ENCODE peak calls at places on chromosomes 12 and 14, in five cellular contexts. One of them, this sample, is unnamed.

GRCh38 chr12:54147186-54147585 is 41.6 kb downstream of the SMUG1 start:
- DNase-seq in EL: no peak
- DNase-seq in HT-29: peak; percentile 90
- DNase-seq in GOT3: no peak
- DNase-seq in OCI-M1: no peak
- DNase-seq in this sample: no peak

GRCh38 chr12:12379831-12380730 is 23.2 kb downstream of the BORCS5 start:
- DNase-seq in EL: no peak
- DNase-seq in HT-29: no peak
- DNase-seq in GOT3: no peak
- DNase-seq in OCI-M1: no peak
- DNase-seq in this sample: no peak

GRCh38 chr12:8816448-8816847 is 6.0 kb upstream of the A2ML1 start:
- DNase-seq in EL: no peak
- DNase-seq in HT-29: no peak
- DNase-seq in GOT3: no peak
- DNase-seq in OCI-M1: no peak
- DNase-seq in this sample: no peak

GRCh38 chr12:3489057-3489456 is 1.9 kb upstream of the PRMT8 start:
- DNase-seq in EL: peak; percentile 13
- DNase-seq in HT-29: no peak
- DNase-seq in GOT3: no peak
- DNase-seq in OCI-M1: no peak
- DNase-seq in this sample: peak; percentile 32

GRCh38 chr14:96676161-96676560 is 121.0 kb upstream of the VRK1 start:
- DNase-seq in EL: no peak
- DNase-seq in HT-29: no peak
- DNase-seq in GOT3: no peak
- DNase-seq in OCI-M1: no peak
- DNase-seq in this sample: no peak

GRCh38 chr14:102394717-102395378 is 32.1 kb downstream of the TECPR2 start:
- DNase-seq in EL: no peak
- DNase-seq in HT-29: no peak
- DNase-seq in GOT3: no peak
- DNase-seq in OCI-M1: no peak
- DNase-seq in this sample: no peak

GRCh38 chr14:91337699-91338335 is 79.8 kb downstream of the CCDC88C start:
- DNase-seq in EL: no peak
- DNase-seq in HT-29: no peak
- DNase-seq in GOT3: no peak
- DNase-seq in OCI-M1: no peak
- DNase-seq in this sample: no peak

GRCh38 chr12:84924956-84925355 is 12.4 kb upstream of the SLC6A15 start:
- DNase-seq in EL: no peak
- DNase-seq in HT-29: no peak
- DNase-seq in GOT3: no peak
- DNase-seq in OCI-M1: peak; percentile 73
- DNase-seq in this sample: no peak

GRCh38 chr12:4273651-4274395 is at the start of gene CCND2:
- DNase-seq in EL: peak; percentile 46
- DNase-seq in HT-29: no peak
- DNase-seq in GOT3: no peak
- DNase-seq in OCI-M1: peak; percentile 95
- DNase-seq in this sample: peak; percentile 16

GRCh38 chr12:26520154-26520553 is 312.8 kb downstream of the ITPR2 start:
- DNase-seq in EL: no peak
- DNase-seq in HT-29: no peak
- DNase-seq in GOT3: no peak
- DNase-seq in OCI-M1: no peak
- DNase-seq in this sample: no peak

GRCh38 chr12:65827827-65828231 is 3.5 kb downstream of the HMGA2 start:
- DNase-seq in EL: no peak
- DNase-seq in HT-29: no peak
- DNase-seq in GOT3: no peak
- DNase-seq in OCI-M1: no peak
- DNase-seq in this sample: no peak

GRCh38 chr12:63093711-63094110 is 57.3 kb downstream of the AVPR1A start:
- DNase-seq in EL: peak; percentile 6
- DNase-seq in HT-29: no peak
- DNase-seq in GOT3: no peak
- DNase-seq in OCI-M1: no peak
- DNase-seq in this sample: no peak

GRCh38 chr12:42446761-42447160 is 120.8 kb downstream of the PPHLN1 start:
- DNase-seq in EL: no peak
- DNase-seq in HT-29: no peak
- DNase-seq in GOT3: no peak
- DNase-seq in OCI-M1: no peak
- DNase-seq in this sample: no peak

GRCh38 chr14:57390037-57390805 is at the start of gene NAA30:
- DNase-seq in EL: peak; percentile 94
- DNase-seq in HT-29: peak; percentile 79
- DNase-seq in GOT3: peak; percentile 15
- DNase-seq in OCI-M1: peak; percentile 86
- DNase-seq in this sample: peak; percentile 97

GRCh38 chr14:90599748-90600507 is 203.1 kb downstream of the CALM1 start:
- DNase-seq in EL: no peak
- DNase-seq in HT-29: peak; percentile 36
- DNase-seq in GOT3: no peak
- DNase-seq in OCI-M1: peak; percentile 19
- DNase-seq in this sample: peak; percentile 89

GRCh38 chr14:28515571-28515970 is 251.0 kb upstream of the FOXG1 start:
- DNase-seq in EL: no peak
- DNase-seq in HT-29: no peak
- DNase-seq in GOT3: no peak
- DNase-seq in OCI-M1: no peak
- DNase-seq in this sample: no peak

GRCh38 chr14:101889898-101890297 is 74.5 kb upstream of the DYNC1H1 start:
- DNase-seq in EL: no peak
- DNase-seq in HT-29: no peak
- DNase-seq in GOT3: no peak
- DNase-seq in OCI-M1: no peak
- DNase-seq in this sample: no peak

GRCh38 chr12:102479099-102479887 is 1.1 kb downstream of the IGF1 start:
- DNase-seq in EL: peak; percentile 25
- DNase-seq in HT-29: no peak
- DNase-seq in GOT3: no peak
- DNase-seq in OCI-M1: peak; percentile 71
- DNase-seq in this sample: peak; percentile 30

GRCh38 chr12:121184425-121184824 is 25.5 kb upstream of the P2RX4 start:
- DNase-seq in EL: no peak
- DNase-seq in HT-29: no peak
- DNase-seq in GOT3: no peak
- DNase-seq in OCI-M1: no peak
- DNase-seq in this sample: no peak

GRCh38 chr12:57244306-57244696 is 6.7 kb downstream of the STAC3 start:
- DNase-seq in EL: no peak
- DNase-seq in HT-29: no peak
- DNase-seq in GOT3: no peak
- DNase-seq in OCI-M1: no peak
- DNase-seq in this sample: no peak

GRCh38 chr14:31884776-31885379 is 192.2 kb upstream of the ARHGAP5 start:
- DNase-seq in EL: peak; percentile 53
- DNase-seq in HT-29: no peak
- DNase-seq in GOT3: no peak
- DNase-seq in OCI-M1: no peak
- DNase-seq in this sample: no peak

GRCh38 chr12:12079291-12079690 is 8.6 kb downstream of the BCL2L14 start:
- DNase-seq in EL: peak; percentile 67
- DNase-seq in HT-29: no peak
- DNase-seq in GOT3: no peak
- DNase-seq in OCI-M1: no peak
- DNase-seq in this sample: no peak

GRCh38 chr12:109308534-109309440 is at the start of gene FOXN4:
- DNase-seq in EL: no peak
- DNase-seq in HT-29: no peak
- DNase-seq in GOT3: no peak
- DNase-seq in OCI-M1: no peak
- DNase-seq in this sample: peak; percentile 21

GRCh38 chr12:88546851-88547250 is 33.4 kb downstream of the KITLG start:
- DNase-seq in EL: peak; percentile 64
- DNase-seq in HT-29: no peak
- DNase-seq in GOT3: no peak
- DNase-seq in OCI-M1: no peak
- DNase-seq in this sample: peak; percentile 16

GRCh38 chr12:19307451-19307850 is 131.8 kb upstream of the AEBP2 start:
- DNase-seq in EL: no peak
- DNase-seq in HT-29: no peak
- DNase-seq in GOT3: no peak
- DNase-seq in OCI-M1: no peak
- DNase-seq in this sample: no peak

GRCh38 chr14:74140374-74140850 is 55.7 kb downstream of the LIN52 start:
- DNase-seq in EL: no peak
- DNase-seq in HT-29: peak; percentile 54
- DNase-seq in GOT3: no peak
- DNase-seq in OCI-M1: no peak
- DNase-seq in this sample: peak; percentile 100

GRCh38 chr14:21311614-21312013 is 31.7 kb downstream of the RPGRIP1 start:
- DNase-seq in EL: no peak
- DNase-seq in HT-29: no peak
- DNase-seq in GOT3: no peak
- DNase-seq in OCI-M1: no peak
- DNase-seq in this sample: no peak

GRCh38 chr12:100741084-100741711 is 53.4 kb upstream of the ANO4 start:
- DNase-seq in EL: peak; percentile 28
- DNase-seq in HT-29: peak; percentile 39
- DNase-seq in GOT3: no peak
- DNase-seq in OCI-M1: peak; percentile 48
- DNase-seq in this sample: no peak

GRCh38 chr12:62516932-62517331 is 50.3 kb downstream of the MON2 start:
- DNase-seq in EL: no peak
- DNase-seq in HT-29: no peak
- DNase-seq in GOT3: no peak
- DNase-seq in OCI-M1: peak; percentile 38
- DNase-seq in this sample: no peak

GRCh38 chr14:102507026-102507860 is 2.3 kb downstream of the ANKRD9 start:
- DNase-seq in EL: no peak
- DNase-seq in HT-29: no peak
- DNase-seq in GOT3: no peak
- DNase-seq in OCI-M1: no peak
- DNase-seq in this sample: no peak

GRCh38 chr14:55645845-55646832 is 66.1 kb downstream of the KTN1 start:
- DNase-seq in EL: no peak
- DNase-seq in HT-29: no peak
- DNase-seq in GOT3: no peak
- DNase-seq in OCI-M1: no peak
- DNase-seq in this sample: no peak

GRCh38 chr12:110581951-110582285 is 1.2 kb downstream of the PPTC7 start:
- DNase-seq in EL: no peak
- DNase-seq in HT-29: peak; percentile 36
- DNase-seq in GOT3: no peak
- DNase-seq in OCI-M1: peak; percentile 53
- DNase-seq in this sample: no peak

GRCh38 chr14:92959761-92960680 is 37.1 kb downstream of the CHGA start:
- DNase-seq in EL: no peak
- DNase-seq in HT-29: no peak
- DNase-seq in GOT3: no peak
- DNase-seq in OCI-M1: no peak
- DNase-seq in this sample: no peak

GRCh38 chr12:29561736-29562135 is 64.2 kb upstream of the OVCH1 start:
- DNase-seq in EL: no peak
- DNase-seq in HT-29: no peak
- DNase-seq in GOT3: no peak
- DNase-seq in OCI-M1: no peak
- DNase-seq in this sample: no peak

This sample was measured in DMS79 treated with DMSO at 0.1 percent for 48 hours.